ENCODE peak calls at places on chromosome 11, in six cellular contexts. One of them, this sample, is unnamed.

GRCh38 chr11:120612363-120613263 is 101.1 kb downstream of the GRIK4 start:
- DNase-seq in NCI-H2107: no peak
- DNase-seq in AG04450: peak
- DNase-seq in naive thymus-derived CD8-positive, alpha-beta T cell: no peak
- DNase-seq in ecto neural progenitor cell: no peak
- DNase-seq in T-helper 9 cell: no peak
- DNase-seq in this sample: no peak

GRCh38 chr11:71385091-71385490 is 63.1 kb downstream of the DHCR7 start:
- DNase-seq in T-helper 9 cell: no peak
- DNase-seq in naive thymus-derived CD8-positive, alpha-beta T cell: no peak
- DNase-seq in AG04450: no peak
- DNase-seq in NCI-H2107: no peak
- DNase-seq in ecto neural progenitor cell: no peak
- DNase-seq in this sample: no peak

GRCh38 chr11:83538286-83538685 is 252.1 kb upstream of the CCDC90B start:
- DNase-seq in AG04450: no peak
- DNase-seq in T-helper 9 cell: no peak
- DNase-seq in naive thymus-derived CD8-positive, alpha-beta T cell: no peak
- DNase-seq in NCI-H2107: no peak
- DNase-seq in ecto neural progenitor cell: no peak
- DNase-seq in this sample: no peak

GRCh38 chr11:65224939-65225283 is 36.9 kb upstream of the POLA2 start:
- DNase-seq in AG04450: peak
- DNase-seq in NCI-H2107: no peak
- DNase-seq in T-helper 9 cell: no peak
- DNase-seq in ecto neural progenitor cell: no peak
- DNase-seq in naive thymus-derived CD8-positive, alpha-beta T cell: no peak
- DNase-seq in this sample: no peak

GRCh38 chr11:96187779-96188624 is 155.0 kb downstream of the MAML2 start:
- DNase-seq in ecto neural progenitor cell: no peak
- DNase-seq in naive thymus-derived CD8-positive, alpha-beta T cell: no peak
- DNase-seq in T-helper 9 cell: no peak
- DNase-seq in NCI-H2107: no peak
- DNase-seq in AG04450: no peak
- DNase-seq in this sample: no peak

GRCh38 chr11:88421530-88421929 is 84.0 kb upstream of the CTSC start:
- DNase-seq in ecto neural progenitor cell: no peak
- DNase-seq in T-helper 9 cell: no peak
- DNase-seq in naive thymus-derived CD8-positive, alpha-beta T cell: no peak
- DNase-seq in AG04450: no peak
- DNase-seq in NCI-H2107: no peak
- DNase-seq in this sample: no peak

GRCh38 chr11:12090761-12091261 is 19.6 kb upstream of the MICAL2 start:
- DNase-seq in T-helper 9 cell: no peak
- DNase-seq in naive thymus-derived CD8-positive, alpha-beta T cell: no peak
- DNase-seq in AG04450: no peak
- DNase-seq in NCI-H2107: no peak
- DNase-seq in ecto neural progenitor cell: no peak
- DNase-seq in this sample: no peak

GRCh38 chr11:44229003-44229570 is 80.9 kb downstream of the ALX4 start:
- DNase-seq in AG04450: no peak
- DNase-seq in naive thymus-derived CD8-positive, alpha-beta T cell: no peak
- DNase-seq in ecto neural progenitor cell: no peak
- DNase-seq in T-helper 9 cell: no peak
- DNase-seq in NCI-H2107: no peak
- DNase-seq in this sample: no peak

This sample was measured in NCI-H1105.